ENCODE peak calls at places on chromosomes 4 and X, in four cellular contexts. X, G, N and I are unnamed samples. For H3K4me1, the result is how much of the 10 kb centered on the place peaks cover.

GRCh38 chrX:64580035-64580434 is 184.8 kb upstream of the MTMR8 start:
- DNase-seq in X (no peak), N (no peak), G (no peak), I (no peak)

GRCh38 chrX:115189646-115190635 is 731 bp downstream of the RBMXL3 start:
- DNase-seq in X (no peak), N (no peak), G (no peak), I (no peak)

GRCh38 chr4:78056265-78057129 is 626 bp upstream of the FRAS1 start:
- DNase-seq in X (peak), N (peak), G (no peak), I (peak)

GRCh38 chr4:31995943-31996901 is 1276.1 kb downstream of the PCDH7 start:
- DNase-seq in G (no peak), N (no peak), X (no peak), I (no peak)

GRCh38 chr4:91198951-91199350 is 1071.8 kb downstream of the CCSER1 start:
- DNase-seq in G (peak), N (no peak), X (no peak), I (no peak)

GRCh38 chr4:12499693-12500092 is 984.4 kb downstream of the RAB28 start:
- DNase-seq in G (no peak), N (no peak), X (no peak), I (no peak)

GRCh38 chrX:13764765-13765164 is 30.2 kb downstream of the OFD1 start:
- DNase-seq in X (no peak), G (no peak), N (no peak), I (no peak)

GRCh38 chr4:6953751-6954380 is 44.2 kb downstream of the TBC1D14 start:
- DNase-seq in G (no peak), N (peak), X (peak), I (peak)

GRCh38 chrX:6941041-6941440 is 206.5 kb upstream of the STS start:
- DNase-seq in G (no peak), N (no peak), X (no peak), I (no peak)

GRCh38 chr4:167100120-167100519 is 134.2 kb downstream of the SPOCK3 start:
- DNase-seq in N (no peak), X (no peak), G (no peak), I (no peak)

GRCh38 chr4:153274967-153275366 is 69.5 kb upstream of the MND1 start:
- DNase-seq in G (no peak), N (no peak), X (no peak), I (no peak)

GRCh38 chrX:120839506-120839905 is 36.2 kb downstream of the CT47B1 start:
- DNase-seq in N (no peak), G (no peak), X (no peak), I (no peak)

GRCh38 chrX:101478366-101478765 is 6.9 kb upstream of the ARMCX4 start:
- DNase-seq in X (no peak), G (no peak), N (no peak), I (no peak)

GRCh38 chr4:140754918-140755810 is 1.0 kb downstream of the TBC1D9 start:
- DNase-seq in N (no peak), G (no peak), X (no peak), I (no peak)

GRCh38 chrX:40383360-40383759 is 197.4 kb upstream of the ATP6AP2 start:
- DNase-seq in X (no peak), G (no peak), N (no peak), I (no peak)

GRCh38 chrX:12010436-12010835 is 127.8 kb upstream of the FRMPD4 start:
- DNase-seq in X (no peak), N (no peak), G (no peak), I (no peak)
- H3K4me1 ChIP-seq in X (under half), N (under half), G (under half), I (under half)

GRCh38 chr4:185243879-185244278 is 34.5 kb downstream of the SNX25 start:
- DNase-seq in G (no peak), N (no peak), X (no peak), I (no peak)

GRCh38 chr4:185247151-185247550 is 37.8 kb downstream of the SNX25 start:
- DNase-seq in G (no peak), N (no peak), X (no peak), I (no peak)

GRCh38 chr4:185249105-185249504 is 39.7 kb downstream of the SNX25 start:
- DNase-seq in G (no peak), X (no peak), N (no peak), I (no peak)

GRCh38 chr4:185244763-185245162 is 35.4 kb downstream of the SNX25 start:
- DNase-seq in X (no peak), G (no peak), N (no peak), I (no peak)

DNA sequence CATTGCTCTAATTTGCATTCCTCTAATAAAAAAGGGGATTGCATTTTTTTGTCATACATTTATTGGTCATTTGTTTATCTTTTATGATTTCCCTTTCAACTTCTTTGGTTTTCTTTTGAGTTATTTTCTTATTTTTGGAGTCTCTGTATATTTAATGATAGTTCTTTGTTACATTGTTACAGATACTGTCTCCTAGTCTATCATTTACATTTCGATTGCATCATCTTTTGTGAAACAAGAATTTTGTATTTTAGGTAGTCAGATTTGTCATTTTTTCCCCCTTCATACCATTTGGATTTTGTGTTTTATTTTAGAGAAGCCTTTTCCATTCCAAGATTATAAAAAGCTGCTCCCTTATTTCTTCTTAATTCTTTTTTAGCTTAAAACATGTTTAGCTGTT is 37.1 kb downstream of the SNX25 start:
- DNase-seq in N (no peak), G (no peak), X (no peak), I (no peak)
- H3K4me1 ChIP-seq in N (under half), G (half or more), X (under half), I (under half)

GRCh38 chr4:148265627-148266026 is 176.6 kb downstream of the NR3C2 start:
- DNase-seq in N (no peak), X (no peak), G (no peak), I (no peak)
- H3K4me1 ChIP-seq in N (under half), X (under half), G (under half), I (under half)

GRCh38 chr4:111230265-111230664 is 607.4 kb upstream of the PITX2 start:
- DNase-seq in X (no peak), G (no peak), N (no peak), I (no peak)

GRCh38 chr4:111231281-111231680 is 608.4 kb upstream of the PITX2 start:
- DNase-seq in G (no peak), X (no peak), N (no peak), I (no peak)

DNA sequence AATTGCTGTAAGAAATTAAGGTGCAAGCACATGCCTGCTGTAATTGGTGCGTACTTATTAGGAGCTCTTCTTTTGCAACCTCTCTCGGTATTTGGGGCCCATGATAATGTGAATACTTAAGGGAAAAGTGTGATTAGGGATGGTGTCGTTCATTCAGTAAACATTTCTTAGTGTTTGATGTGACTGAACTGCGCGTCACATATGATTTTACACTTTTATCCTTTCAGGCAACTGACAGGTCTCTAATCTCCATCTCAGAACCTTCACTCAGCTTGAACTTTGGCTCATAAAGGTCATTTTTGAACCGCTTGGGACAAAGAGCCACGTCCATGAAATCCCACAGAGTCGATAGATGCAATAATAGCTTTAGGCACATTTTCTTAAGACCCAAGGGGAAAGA is 612.1 kb upstream of the PITX2 start:
- DNase-seq in N (no peak), X (no peak), G (no peak), I (no peak)
- H3K4me1 ChIP-seq in N (under half), X (under half), G (under half), I (under half)

DNA sequence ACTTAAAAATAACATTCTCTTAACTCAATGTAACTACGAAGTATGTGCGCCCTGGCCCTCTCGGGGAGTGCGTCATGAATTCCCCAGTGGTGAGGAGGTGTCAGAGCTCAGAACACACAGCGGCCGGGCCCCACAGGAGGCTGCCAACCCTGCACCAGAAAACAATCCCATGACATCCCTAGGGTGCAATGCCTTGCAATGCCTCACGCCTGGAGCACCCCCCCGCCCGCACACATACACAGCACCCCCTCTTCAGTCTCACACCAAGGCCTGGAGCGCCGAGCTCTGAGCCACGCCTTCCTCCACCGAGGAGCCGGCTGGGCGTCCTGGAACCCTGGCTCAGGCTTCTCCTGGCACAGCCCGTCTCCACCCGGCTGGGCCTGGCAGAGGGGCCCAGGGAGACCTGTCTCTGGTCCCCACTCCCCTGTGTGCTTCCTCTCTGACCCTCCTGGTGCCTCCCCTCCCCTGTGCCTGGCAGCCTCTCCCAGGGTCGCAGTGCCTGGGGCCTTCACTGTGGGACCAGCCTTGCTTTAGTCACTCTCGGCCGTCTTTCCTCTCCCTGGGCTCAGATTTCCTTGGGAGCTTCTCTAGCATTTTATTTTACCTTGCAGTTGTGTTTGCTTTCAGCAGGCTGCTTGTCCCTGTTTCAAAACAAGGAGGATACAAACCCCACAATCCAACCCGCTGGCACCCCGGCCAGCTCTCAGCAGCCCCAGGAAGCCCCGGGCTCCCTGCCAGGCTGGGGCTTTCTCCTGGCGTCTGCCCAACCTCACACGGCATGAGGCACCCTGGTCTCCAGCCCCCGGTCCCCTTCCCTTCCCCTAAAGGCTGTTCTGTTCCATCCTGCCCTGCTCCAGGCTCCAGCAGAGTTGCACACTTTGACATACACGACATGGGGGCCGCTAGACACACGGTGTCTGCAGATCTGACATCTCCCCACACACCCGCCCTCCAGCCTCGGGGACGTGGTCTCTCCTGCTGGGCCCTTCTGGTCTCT is 108.0 kb upstream of the ADRA2C start:
- DNase-seq in X (no peak), N (peak), G (no peak), I (no peak)
- H3K4me1 ChIP-seq in X (under half), N (under half), G (under half), I (under half)